ENCODE peak calls at places on chromosomes 7 and 10, in six cellular contexts. O, W, D, L, Z and A are unnamed samples.
A peak's percentile ranks its signal among the peaks of the same experiment; 100 is the strongest.

GRCh38 chr10:9712393-9712792 is 1305.3 kb upstream of the CELF2 start:
- DNase-seq in O (no peak), Z (no peak), L (peak; percentile 20), W (no peak), D (no peak), A (no peak)

GRCh38 chr10:113199459-113199858 is 249.4 kb downstream of the TCF7L2 start:
- DNase-seq in D (no peak), L (no peak), O (no peak), Z (no peak), W (no peak), A (no peak)

GRCh38 chr10:88624840-88625239 is 38.3 kb downstream of the LIPJ start:
- DNase-seq in Z (no peak), O (no peak), L (no peak), D (no peak), W (no peak), A (no peak)

GRCh38 chr7:6160191-6160623 is 112.2 kb downstream of the CYTH3 start:
- DNase-seq in Z (peak; percentile 96), W (no peak), D (peak; percentile 92), L (no peak), O (no peak), A (peak; percentile 29)

GRCh38 chr10:22315455-22316285 is 518 bp upstream of the COMMD3 start:
- DNase-seq in O (no peak), Z (peak; percentile 67), W (no peak), D (peak; percentile 64), L (peak; percentile 16), A (no peak)

GRCh38 chr10:100014129-100014762 is 4.5 kb upstream of the DNMBP start:
- DNase-seq in O (no peak), D (no peak), Z (peak; percentile 27), L (peak; percentile 97), W (peak; percentile 47), A (no peak)

GRCh38 chr10:70448236-70448635 is 6.8 kb upstream of the NODAL start:
- DNase-seq in D (no peak), Z (no peak), L (no peak), O (no peak), W (no peak), A (no peak)

GRCh38 chr10:132588301-132589013 is 50.9 kb downstream of the INPP5A start:
- DNase-seq in D (peak; percentile 67), L (no peak), Z (no peak), O (no peak), W (peak; percentile 66), A (peak; percentile 32)

GRCh38 chr10:43259981-43260761 is 6.7 kb downstream of the RASGEF1A start:
- DNase-seq in D (no peak), L (no peak), Z (no peak), O (peak; percentile 18), W (no peak), A (no peak)

GRCh38 chr7:134366481-134366880 is 49.8 kb upstream of the SLC35B4 start:
- DNase-seq in D (no peak), W (no peak), Z (no peak), L (no peak), O (no peak), A (no peak)